ENCODE peak calls at places on chromosomes 7 and 10, in five cellular contexts. P is esophagus squamous epithelium, C is AG04450, M is left ventricle myocardium inferior, E is ovary. V is an unnamed sample.

GRCh38 chr10:46080886-46081285 is 34.8 kb upstream of the MSMB start:
- DNase-seq in P (no peak), M (no peak), C (no peak), E (no peak), V (no peak)

GRCh38 chr10:130218181-130218641 is 82.0 kb downstream of the GLRX3 start:
- DNase-seq in E (no peak), C (no peak), M (no peak), P (no peak), V (no peak)

GRCh38 chr7:65449505-65449852 is 75.8 kb downstream of the ZNF92 start:
- DNase-seq in M (no peak), E (no peak), P (no peak), C (no peak), V (no peak)

GRCh38 chr10:43955978-43956377 is 307.3 kb upstream of the ZNF32 start:
- DNase-seq in E (no peak), M (no peak), C (no peak), P (no peak), V (no peak)

GRCh38 chr7:2843711-2844152 is 376 bp downstream of the GNA12 start:
- DNase-seq in E (peak; percentile 60), P (no peak), C (no peak), M (no peak), V (peak; percentile 18)

GRCh38 chr10:93897070-93897797 is 3.5 kb downstream of the SLC35G1 start:
- DNase-seq in E (no peak), C (no peak), P (no peak), M (no peak), V (no peak)

GRCh38 chr10:130470973-130471372 is 334.8 kb downstream of the GLRX3 start:
- DNase-seq in M (no peak), E (no peak), P (no peak), C (no peak), V (no peak)

GRCh38 chr10:62165803-62166202 is 102.8 kb downstream of the RTKN2 start:
- DNase-seq in C (no peak), P (no peak), M (no peak), E (no peak), V (no peak)

GRCh38 chr10:100882251-100882643 is 30.5 kb upstream of the SLF2 start:
- DNase-seq in P (no peak), M (no peak), C (no peak), E (no peak), V (no peak)

GRCh38 chr10:101441539-101442455 is 87.8 kb downstream of the BTRC start:
- DNase-seq in M (no peak), C (peak; percentile 30), E (no peak), P (no peak), V (peak; percentile 17)

GRCh38 chr10:17425584-17426262 is 28.7 kb downstream of the ST8SIA6 start:
- DNase-seq in M (no peak), E (no peak), C (no peak), P (no peak), V (peak; percentile 13)

GRCh38 chr7:51589111-51589510 is 272.5 kb upstream of the COBL start:
- DNase-seq in M (no peak), C (no peak), P (no peak), E (no peak), V (no peak)

GRCh38 chr10:57320416-57320815 is 947.3 kb downstream of the IPMK start:
- DNase-seq in C (no peak), E (no peak), M (no peak), P (no peak), V (no peak)

GRCh38 chr7:51045319-51046102 is 262.8 kb upstream of the GRB10 start:
- DNase-seq in E (no peak), P (no peak), M (no peak), C (peak; percentile 56), V (no peak)

GRCh38 chr10:101379663-101380352 is 25.8 kb downstream of the BTRC start:
- DNase-seq in P (no peak), E (no peak), C (no peak), M (no peak), V (no peak)

GRCh38 chr7:38873433-38873832 is 35.6 kb downstream of the VPS41 start:
- DNase-seq in C (no peak), M (no peak), P (no peak), E (no peak), V (no peak)

GRCh38 chr7:150631866-150632864 is at the start of gene GIMAP6:
- DNase-seq in C (no peak), E (no peak), M (no peak), P (no peak), V (peak; percentile 43)

GRCh38 chr7:100612730-100613446 is 548 bp downstream of the MOSPD3 start:
- DNase-seq in M (no peak), E (no peak), C (no peak), P (no peak), V (no peak)
- TF ChIP-seq CTCF in M (no peak), E (peak; percentile 5), C (no peak), P (no peak), V (no peak)

GRCh38 chr10:110698782-110699201 is 54.7 kb downstream of the RBM20 start:
- DNase-seq in M (peak; percentile 44), E (no peak), C (no peak), P (no peak), V (peak; percentile 69)

GRCh38 chr10:110700947-110701617 is 56.9 kb downstream of the RBM20 start:
- DNase-seq in M (no peak), P (no peak), C (no peak), E (no peak), V (no peak)

GRCh38 chr10:110701618-110701971 is 57.5 kb downstream of the RBM20 start:
- DNase-seq in E (no peak), P (no peak), M (no peak), C (no peak), V (no peak)

GRCh38 chr10:110698340-110698739 is 54.2 kb downstream of the RBM20 start:
- DNase-seq in E (no peak), P (no peak), M (no peak), C (no peak), V (no peak)

DNA sequence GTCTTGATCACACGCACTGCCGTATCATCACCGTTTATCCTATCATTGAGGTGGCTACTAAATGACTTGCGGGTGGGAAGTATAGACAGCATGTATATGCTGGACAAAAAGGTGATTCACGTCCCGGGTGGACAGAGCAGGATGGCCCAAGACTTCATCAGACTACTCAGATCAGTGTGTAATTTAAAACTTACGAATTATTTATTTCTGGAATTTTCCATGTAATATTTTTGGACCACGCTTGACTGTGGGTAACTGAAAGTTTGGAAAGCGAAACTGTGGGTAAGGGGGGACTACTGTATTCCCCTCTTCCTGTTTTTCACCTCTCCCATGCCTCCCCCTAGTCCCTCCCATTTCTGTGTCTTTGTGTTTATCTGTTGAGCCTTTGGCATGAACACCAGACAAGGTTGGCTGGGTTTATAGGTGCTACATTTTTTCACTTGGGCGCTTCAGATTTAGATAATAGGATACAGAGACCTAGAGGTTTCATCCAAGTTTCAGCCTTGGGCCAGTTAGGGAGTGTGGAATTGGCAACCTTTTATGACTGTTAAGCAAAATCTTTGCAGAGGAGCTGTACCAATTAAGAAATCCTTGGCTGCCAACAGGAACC is 55.8 kb downstream of the RBM20 start:
- DNase-seq in C (no peak), E (no peak), M (no peak), P (no peak), V (no peak)
- H3K9me3 ChIP-seq in C (no peaks in the 10 kb centered on the region), E (no peaks in the 10 kb centered on the region), M (no peaks in the 10 kb centered on the region), P (no peaks in the 10 kb centered on the region), V (no peaks in the 10 kb centered on the region)

GRCh38 chr7:45588466-45588865 is 14.3 kb downstream of the ADCY1 start:
- DNase-seq in C (no peak), E (no peak), M (no peak), P (no peak), V (no peak)

GRCh38 chr7:45591101-45591906 is 17.1 kb downstream of the ADCY1 start:
- DNase-seq in C (no peak), M (no peak), E (no peak), P (no peak), V (no peak)

GRCh38 chr7:45589061-45589460 is 14.9 kb downstream of the ADCY1 start:
- DNase-seq in P (no peak), M (no peak), C (no peak), E (no peak), V (no peak)

GRCh38 chr7:45590679-45591057 is 16.5 kb downstream of the ADCY1 start:
- DNase-seq in P (no peak), M (no peak), C (no peak), E (no peak), V (no peak)

DNA sequence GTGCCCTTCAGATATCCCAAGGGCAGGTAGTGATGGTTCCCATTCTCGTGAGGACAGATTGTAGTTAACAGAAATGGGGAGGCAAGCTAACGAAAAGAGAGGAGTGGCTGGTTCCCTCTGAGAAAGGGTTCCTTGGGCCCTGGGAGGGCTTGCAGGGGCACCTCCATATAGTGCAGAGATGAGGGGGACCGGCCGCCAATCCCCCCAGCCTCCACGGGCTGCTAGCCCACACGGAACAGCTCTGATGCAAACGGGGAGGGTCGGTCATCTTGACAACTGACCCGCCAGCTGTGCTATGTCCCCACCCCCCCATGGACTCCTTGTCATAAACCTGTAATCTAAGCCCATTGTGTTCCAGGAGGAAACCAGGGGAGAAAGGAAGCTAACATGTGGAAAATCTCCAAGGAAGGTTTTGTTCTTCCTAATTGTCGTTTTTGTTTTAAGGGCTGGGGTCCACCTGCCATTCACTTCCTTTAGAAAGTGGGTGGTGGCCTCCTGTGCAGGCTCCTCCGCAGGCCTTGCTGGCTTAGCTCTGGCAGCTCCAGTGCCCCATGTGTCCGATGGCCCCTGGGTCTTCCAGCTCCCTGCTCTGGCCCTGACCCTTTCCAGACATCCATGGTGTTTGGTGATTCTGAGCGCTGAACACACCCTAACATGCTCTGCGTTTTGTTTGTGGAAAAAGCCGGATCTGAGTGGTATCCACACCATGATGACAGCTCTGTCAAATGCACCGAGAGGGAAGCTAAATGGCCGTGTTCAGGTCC is 15.9 kb downstream of the ADCY1 start:
- DNase-seq in E (no peak), C (no peak), M (no peak), P (no peak), V (no peak)
- TF ChIP-seq CTCF in E (no peak), C (no peak), M (no peak), P (no peak), V (no peak)

DNA sequence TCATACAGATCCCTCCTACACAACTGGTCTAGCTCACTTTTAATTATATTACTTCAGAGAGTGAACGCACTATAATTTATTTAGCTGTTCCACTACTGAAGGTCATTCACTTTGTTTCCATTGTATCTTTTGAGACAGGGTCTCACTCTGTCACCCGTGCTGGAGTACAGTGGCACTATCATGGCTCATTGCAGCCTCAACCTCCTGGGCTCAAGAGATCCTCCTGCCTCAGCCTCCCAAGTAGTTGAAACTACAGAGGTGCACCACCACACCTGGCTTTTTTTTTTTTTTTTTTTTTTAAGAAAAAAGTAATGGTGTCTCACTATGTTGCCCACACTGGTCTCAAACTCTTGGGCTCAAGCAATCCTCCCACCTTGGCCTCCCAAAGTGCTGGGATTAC is 49.0 kb downstream of the PIP4K2A start:
- DNase-seq in P (no peak), E (no peak), M (no peak), C (no peak), V (no peak)
- H3K9me3 ChIP-seq in P (no peaks in the 10 kb centered on the region), E (no peaks in the 10 kb centered on the region), M (no peaks in the 10 kb centered on the region), C (no peaks in the 10 kb centered on the region), V (no peaks in the 10 kb centered on the region)

DNA sequence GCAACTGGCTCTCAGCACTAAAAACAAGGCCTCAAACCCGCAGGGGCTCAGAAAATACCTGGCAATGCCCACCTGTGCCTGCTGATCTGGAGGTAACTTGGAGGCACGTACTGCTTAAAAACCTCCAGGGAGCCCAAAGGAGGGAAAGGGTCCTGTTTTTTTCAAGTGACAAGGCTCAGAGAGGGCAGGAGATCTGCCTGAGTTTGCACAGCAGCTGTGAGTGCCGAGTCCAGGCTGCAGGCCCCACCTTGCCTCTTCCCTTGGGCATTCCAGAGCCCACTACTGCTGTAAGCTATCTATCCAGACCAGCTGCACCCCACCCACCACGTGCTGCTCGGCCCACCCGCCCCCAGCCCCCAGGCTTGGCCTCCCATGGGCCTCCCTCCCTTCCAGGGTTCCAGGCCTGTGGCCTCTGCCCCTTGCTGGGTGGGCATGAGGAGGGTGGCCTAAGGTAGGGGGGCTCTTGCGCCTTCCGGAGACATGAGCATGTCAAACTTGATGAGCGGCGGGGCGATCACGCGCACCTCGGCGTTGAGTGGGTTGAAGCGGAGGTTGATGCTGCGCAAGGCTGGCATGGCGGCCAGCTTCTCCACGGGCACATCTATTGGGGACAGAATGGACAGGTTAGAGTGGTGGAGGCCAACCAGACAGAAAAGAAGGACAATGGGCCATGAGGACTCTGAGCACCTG is 17.2 kb upstream of the NPFFR1 start:
- DNase-seq in E (no peak), C (no peak), P (no peak), M (no peak), V (no peak)
- TF ChIP-seq CTCF in E (no peak), C (no peak), P (no peak), M (no peak), V (no peak)

V was measured in heart right ventricle.